ENCODE peak calls at places on chromosome 20, in six cellular contexts. One of them, this sample, is unnamed.

GRCh38 chr20:14219801-14220461 is 117.5 kb downstream of the FLRT3 start:
- DNase-seq in H1: no peak
- DNase-seq in psoas muscle: no peak
- DNase-seq in heart right ventricle: peak
- DNase-seq in NB4: no peak
- DNase-seq in BJ: no peak
- DNase-seq in this sample: no peak

GRCh38 chr20:40719330-40719729 is 30.3 kb upstream of the MAFB start:
- DNase-seq in H1: no peak
- DNase-seq in psoas muscle: no peak
- DNase-seq in heart right ventricle: no peak
- DNase-seq in NB4: peak
- DNase-seq in BJ: no peak
- DNase-seq in this sample: no peak

GRCh38 chr20:54161008-54161820 is 12.6 kb downstream of the CYP24A1 start:
- DNase-seq in H1: no peak
- DNase-seq in psoas muscle: no peak
- DNase-seq in heart right ventricle: no peak
- DNase-seq in NB4: no peak
- DNase-seq in BJ: no peak
- DNase-seq in this sample: no peak

GRCh38 chr20:34538671-34539123 is 19.8 kb upstream of the MAP1LC3A start:
- DNase-seq in H1: peak
- DNase-seq in psoas muscle: peak
- DNase-seq in heart right ventricle: no peak
- DNase-seq in NB4: peak
- DNase-seq in BJ: no peak
- DNase-seq in this sample: peak

GRCh38 chr20:45157977-45158376 is 16.7 kb upstream of the PI3 start:
- DNase-seq in H1: no peak
- DNase-seq in psoas muscle: no peak
- DNase-seq in heart right ventricle: no peak
- DNase-seq in NB4: no peak
- DNase-seq in BJ: no peak
- DNase-seq in this sample: no peak

GRCh38 chr20:51211191-51211590 is 188.3 kb upstream of the KCNG1 start:
- DNase-seq in H1: no peak
- DNase-seq in psoas muscle: no peak
- DNase-seq in heart right ventricle: no peak
- DNase-seq in NB4: no peak
- DNase-seq in BJ: no peak
- DNase-seq in this sample: no peak

GRCh38 chr20:43241057-43241702 is 51.5 kb upstream of the PTPRT start:
- DNase-seq in H1: no peak
- DNase-seq in psoas muscle: no peak
- DNase-seq in heart right ventricle: no peak
- DNase-seq in NB4: no peak
- DNase-seq in BJ: no peak
- DNase-seq in this sample: no peak

GRCh38 chr20:53943522-53944291 is 126.7 kb downstream of the BCAS1 start:
- DNase-seq in H1: peak
- DNase-seq in psoas muscle: no peak
- DNase-seq in heart right ventricle: peak
- DNase-seq in NB4: peak
- DNase-seq in BJ: no peak
- DNase-seq in this sample: peak

GRCh38 chr20:45049904-45050471 is 50.9 kb downstream of the KCNS1 start:
- DNase-seq in H1: no peak
- DNase-seq in psoas muscle: no peak
- DNase-seq in heart right ventricle: no peak
- DNase-seq in NB4: peak
- DNase-seq in BJ: no peak
- DNase-seq in this sample: peak

GRCh38 chr20:23047001-23047737 is 2.3 kb downstream of the THBD start:
- DNase-seq in H1: no peak
- DNase-seq in psoas muscle: no peak
- DNase-seq in heart right ventricle: no peak
- DNase-seq in NB4: no peak
- DNase-seq in BJ: no peak
- DNase-seq in this sample: no peak
- H3K4me3 ChIP-seq in H1: peak
- H3K4me3 ChIP-seq in psoas muscle: peak
- H3K4me3 ChIP-seq in heart right ventricle: peak
- H3K4me3 ChIP-seq in NB4: no peak
- H3K4me3 ChIP-seq in BJ: no peak
- H3K4me3 ChIP-seq in this sample: no peak

GRCh38 chr20:56630086-56630493 is 984 bp downstream of the TFAP2C start:
- DNase-seq in H1: peak
- DNase-seq in psoas muscle: no peak
- DNase-seq in heart right ventricle: no peak
- DNase-seq in NB4: peak
- DNase-seq in BJ: no peak
- DNase-seq in this sample: no peak

GRCh38 chr20:56630506-56631317 is 1.6 kb downstream of the TFAP2C start:
- DNase-seq in H1: peak
- DNase-seq in psoas muscle: no peak
- DNase-seq in heart right ventricle: no peak
- DNase-seq in NB4: no peak
- DNase-seq in BJ: no peak
- DNase-seq in this sample: no peak

GRCh38 chr20:56631990-56632327 is 2.9 kb downstream of the TFAP2C start:
- DNase-seq in H1: no peak
- DNase-seq in psoas muscle: no peak
- DNase-seq in heart right ventricle: no peak
- DNase-seq in NB4: no peak
- DNase-seq in BJ: no peak
- DNase-seq in this sample: no peak

GRCh38 chr20:56629464-56630085 is 469 bp downstream of the TFAP2C start:
- DNase-seq in H1: no peak
- DNase-seq in psoas muscle: no peak
- DNase-seq in heart right ventricle: no peak
- DNase-seq in NB4: no peak
- DNase-seq in BJ: no peak
- DNase-seq in this sample: no peak

GRCh38 chr20:56631318-56631989 is 2.3 kb downstream of the TFAP2C start:
- DNase-seq in H1: no peak
- DNase-seq in psoas muscle: no peak
- DNase-seq in heart right ventricle: no peak
- DNase-seq in NB4: no peak
- DNase-seq in BJ: no peak
- DNase-seq in this sample: no peak
- TF ChIP-seq CTCF in H1: no peak
- TF ChIP-seq CTCF in psoas muscle: no peak
- TF ChIP-seq CTCF in heart right ventricle: no peak
- TF ChIP-seq CTCF in NB4: no peak
- TF ChIP-seq CTCF in BJ: no peak
- TF ChIP-seq CTCF in this sample: no peak

GRCh38 chr20:1946762-1947534 is 46.9 kb downstream of the PDYN start:
- DNase-seq in H1: peak
- DNase-seq in psoas muscle: peak
- DNase-seq in heart right ventricle: no peak
- DNase-seq in NB4: peak
- DNase-seq in BJ: no peak
- DNase-seq in this sample: no peak
- H3K4me3 ChIP-seq in H1: peak
- H3K4me3 ChIP-seq in psoas muscle: peak
- H3K4me3 ChIP-seq in heart right ventricle: no peak
- H3K4me3 ChIP-seq in NB4: no peak
- H3K4me3 ChIP-seq in BJ: no peak
- H3K4me3 ChIP-seq in this sample: no peak

GRCh38 chr20:6530254-6530653 is 237.2 kb upstream of the BMP2 start:
- DNase-seq in H1: no peak
- DNase-seq in psoas muscle: no peak
- DNase-seq in heart right ventricle: no peak
- DNase-seq in NB4: no peak
- DNase-seq in BJ: no peak
- DNase-seq in this sample: no peak

GRCh38 chr20:6524305-6524704 is 243.2 kb upstream of the BMP2 start:
- DNase-seq in H1: no peak
- DNase-seq in psoas muscle: no peak
- DNase-seq in heart right ventricle: no peak
- DNase-seq in NB4: no peak
- DNase-seq in BJ: no peak
- DNase-seq in this sample: no peak

GRCh38 chr20:6530916-6531315 is 236.6 kb upstream of the BMP2 start:
- DNase-seq in H1: no peak
- DNase-seq in psoas muscle: no peak
- DNase-seq in heart right ventricle: no peak
- DNase-seq in NB4: no peak
- DNase-seq in BJ: no peak
- DNase-seq in this sample: no peak

GRCh38 chr20:6525447-6526303 is 241.8 kb upstream of the BMP2 start:
- DNase-seq in H1: no peak
- DNase-seq in psoas muscle: no peak
- DNase-seq in heart right ventricle: no peak
- DNase-seq in NB4: peak
- DNase-seq in BJ: no peak
- DNase-seq in this sample: no peak
- TF ChIP-seq CTCF in H1: peak
- TF ChIP-seq CTCF in psoas muscle: no peak
- TF ChIP-seq CTCF in heart right ventricle: no peak
- TF ChIP-seq CTCF in NB4: peak
- TF ChIP-seq CTCF in BJ: peak
- TF ChIP-seq CTCF in this sample: no peak

GRCh38 chr20:20452254-20452676 is 84.4 kb downstream of the INSM1 start:
- DNase-seq in H1: peak
- DNase-seq in psoas muscle: peak
- DNase-seq in heart right ventricle: peak
- DNase-seq in NB4: peak
- DNase-seq in BJ: peak
- DNase-seq in this sample: peak
- H3K4me3 ChIP-seq in H1: peak
- H3K4me3 ChIP-seq in psoas muscle: no peak
- H3K4me3 ChIP-seq in heart right ventricle: no peak
- H3K4me3 ChIP-seq in NB4: no peak
- H3K4me3 ChIP-seq in BJ: no peak
- H3K4me3 ChIP-seq in this sample: peak

GRCh38 chr20:31846793-31847138 is 1.4 kb upstream of the FOXS1 start:
- DNase-seq in H1: no peak
- DNase-seq in psoas muscle: no peak
- DNase-seq in heart right ventricle: no peak
- DNase-seq in NB4: no peak
- DNase-seq in BJ: no peak
- DNase-seq in this sample: no peak
- TF ChIP-seq CTCF in H1: no peak
- TF ChIP-seq CTCF in psoas muscle: peak
- TF ChIP-seq CTCF in heart right ventricle: no peak
- TF ChIP-seq CTCF in NB4: no peak
- TF ChIP-seq CTCF in BJ: no peak
- TF ChIP-seq CTCF in this sample: no peak

GRCh38 chr20:35618032-35618371 is 2.4 kb downstream of the SPAG4 start:
- DNase-seq in H1: no peak
- DNase-seq in psoas muscle: no peak
- DNase-seq in heart right ventricle: no peak
- DNase-seq in NB4: no peak
- DNase-seq in BJ: no peak
- DNase-seq in this sample: no peak
- H3K4me3 ChIP-seq in H1: peak
- H3K4me3 ChIP-seq in psoas muscle: peak
- H3K4me3 ChIP-seq in heart right ventricle: no peak
- H3K4me3 ChIP-seq in NB4: peak
- H3K4me3 ChIP-seq in BJ: peak
- H3K4me3 ChIP-seq in this sample: peak